ENCODE peak calls at places on chromosomes 16 and 17, in seven cellular contexts. One of them, this sample, is unnamed.

GRCh38 chr17:65270499-65270898 is 133.3 kb downstream of the RGS9 start:
- DNase-seq in cardiac fibroblast: no peak
- DNase-seq in A549: no peak
- DNase-seq in hepatocyte: no peak
- DNase-seq in astrocyte of the spinal cord: no peak
- DNase-seq in AG04450: no peak
- DNase-seq in colonic mucosa: no peak
- DNase-seq in this sample: no peak

GRCh38 chr17:44604149-44605115 is 47.1 kb downstream of the FZD2 start:
- DNase-seq in AG04450: no peak
- DNase-seq in cardiac fibroblast: no peak
- DNase-seq in colonic mucosa: no peak
- DNase-seq in hepatocyte: no peak
- DNase-seq in A549: no peak
- DNase-seq in astrocyte of the spinal cord: no peak
- DNase-seq in this sample: no peak

GRCh38 chr17:48997827-48998556 is 807 bp downstream of the IGF2BP1 start:
- DNase-seq in cardiac fibroblast: peak; percentile 46
- DNase-seq in astrocyte of the spinal cord: no peak
- DNase-seq in A549: no peak
- DNase-seq in AG04450: no peak
- DNase-seq in colonic mucosa: no peak
- DNase-seq in hepatocyte: peak; percentile 58
- DNase-seq in this sample: peak; percentile 9

GRCh38 chr17:237406-237955 is 56.0 kb upstream of the DOC2B start:
- DNase-seq in colonic mucosa: peak; percentile 11
- DNase-seq in hepatocyte: no peak
- DNase-seq in cardiac fibroblast: no peak
- DNase-seq in AG04450: no peak
- DNase-seq in A549: no peak
- DNase-seq in astrocyte of the spinal cord: no peak
- DNase-seq in this sample: no peak

GRCh38 chr17:76816590-76817135 is 51.5 kb upstream of the MGAT5B start:
- DNase-seq in AG04450: peak; percentile 3
- DNase-seq in hepatocyte: peak; percentile 57
- DNase-seq in A549: peak; percentile 75
- DNase-seq in cardiac fibroblast: peak; percentile 65
- DNase-seq in colonic mucosa: no peak
- DNase-seq in astrocyte of the spinal cord: peak; percentile 56
- DNase-seq in this sample: peak; percentile 56

GRCh38 chr17:40417258-40417608 is 463 bp downstream of the TOP2A start:
- DNase-seq in astrocyte of the spinal cord: no peak
- DNase-seq in hepatocyte: peak; percentile 38
- DNase-seq in cardiac fibroblast: no peak
- DNase-seq in colonic mucosa: peak; percentile 43
- DNase-seq in A549: peak; percentile 58
- DNase-seq in AG04450: no peak
- DNase-seq in this sample: no peak

GRCh38 chr17:77089118-77089477 is 51.7 kb upstream of the SEC14L1 start:
- DNase-seq in AG04450: no peak
- DNase-seq in astrocyte of the spinal cord: no peak
- DNase-seq in cardiac fibroblast: no peak
- DNase-seq in colonic mucosa: no peak
- DNase-seq in A549: no peak
- DNase-seq in hepatocyte: no peak
- DNase-seq in this sample: no peak

GRCh38 chr16:54193656-54194007 is 93.0 kb downstream of the IRX3 start:
- DNase-seq in cardiac fibroblast: peak; percentile 81
- DNase-seq in hepatocyte: peak; percentile 83
- DNase-seq in A549: peak; percentile 68
- DNase-seq in astrocyte of the spinal cord: peak; percentile 71
- DNase-seq in colonic mucosa: peak; percentile 78
- DNase-seq in AG04450: no peak
- DNase-seq in this sample: peak; percentile 82

GRCh38 chr16:15509051-15509592 is 74.7 kb downstream of the BMERB1 start:
- DNase-seq in A549: no peak
- DNase-seq in hepatocyte: no peak
- DNase-seq in astrocyte of the spinal cord: peak; percentile 75
- DNase-seq in cardiac fibroblast: no peak
- DNase-seq in colonic mucosa: no peak
- DNase-seq in AG04450: no peak
- DNase-seq in this sample: no peak

GRCh38 chr16:72111653-72112451 is 18.2 kb downstream of the DHX38 start:
- DNase-seq in colonic mucosa: no peak
- DNase-seq in hepatocyte: peak; percentile 41
- DNase-seq in A549: no peak
- DNase-seq in cardiac fibroblast: no peak
- DNase-seq in AG04450: no peak
- DNase-seq in astrocyte of the spinal cord: no peak
- DNase-seq in this sample: no peak

GRCh38 chr16:21100447-21100846 is 50.2 kb downstream of the DNAH3 start:
- DNase-seq in A549: peak; percentile 81
- DNase-seq in hepatocyte: peak; percentile 37
- DNase-seq in astrocyte of the spinal cord: peak; percentile 89
- DNase-seq in AG04450: peak; percentile 75
- DNase-seq in colonic mucosa: no peak
- DNase-seq in cardiac fibroblast: peak; percentile 41
- DNase-seq in this sample: no peak

GRCh38 chr17:47884905-47885735 is 10.9 kb upstream of the SP2 start:
- DNase-seq in A549: no peak
- DNase-seq in cardiac fibroblast: no peak
- DNase-seq in astrocyte of the spinal cord: no peak
- DNase-seq in AG04450: no peak
- DNase-seq in colonic mucosa: peak; percentile 85
- DNase-seq in hepatocyte: peak; percentile 57
- DNase-seq in this sample: no peak

GRCh38 chr17:67867591-67867990 is 42.3 kb downstream of the BPTF start:
- DNase-seq in astrocyte of the spinal cord: no peak
- DNase-seq in hepatocyte: no peak
- DNase-seq in AG04450: no peak
- DNase-seq in cardiac fibroblast: no peak
- DNase-seq in colonic mucosa: no peak
- DNase-seq in A549: no peak
- DNase-seq in this sample: no peak

GRCh38 chr17:57578608-57578990 is 166.5 kb downstream of the CCDC182 start:
- DNase-seq in colonic mucosa: no peak
- DNase-seq in astrocyte of the spinal cord: no peak
- DNase-seq in cardiac fibroblast: peak; percentile 72
- DNase-seq in A549: no peak
- DNase-seq in hepatocyte: no peak
- DNase-seq in AG04450: no peak
- DNase-seq in this sample: no peak
- TF ChIP-seq CTCF in colonic mucosa: no peak
- TF ChIP-seq CTCF in astrocyte of the spinal cord: no peak
- TF ChIP-seq CTCF in cardiac fibroblast: no peak
- TF ChIP-seq CTCF in A549: no peak
- TF ChIP-seq CTCF in hepatocyte: no peak
- TF ChIP-seq CTCF in AG04450: no peak
- TF ChIP-seq CTCF in this sample: no peak

GRCh38 chr16:4339909-4340308 is 11.2 kb downstream of the PAM16 start:
- DNase-seq in A549: no peak
- DNase-seq in hepatocyte: peak; percentile 71
- DNase-seq in AG04450: peak; percentile 32
- DNase-seq in cardiac fibroblast: peak; percentile 83
- DNase-seq in colonic mucosa: no peak
- DNase-seq in astrocyte of the spinal cord: peak; percentile 31
- DNase-seq in this sample: no peak
- TF ChIP-seq CTCF in A549: no peak
- TF ChIP-seq CTCF in hepatocyte: peak; percentile 24
- TF ChIP-seq CTCF in AG04450: peak; percentile 39
- TF ChIP-seq CTCF in cardiac fibroblast: peak; percentile 10
- TF ChIP-seq CTCF in colonic mucosa: no peak
- TF ChIP-seq CTCF in astrocyte of the spinal cord: no peak
- TF ChIP-seq CTCF in this sample: no peak

GRCh38 chr17:28717578-28718316 is at the start of gene RAB34:
- DNase-seq in astrocyte of the spinal cord: peak; percentile 90
- DNase-seq in cardiac fibroblast: peak; percentile 95
- DNase-seq in colonic mucosa: peak; percentile 50
- DNase-seq in AG04450: peak; percentile 74
- DNase-seq in hepatocyte: peak; percentile 94
- DNase-seq in A549: peak; percentile 90
- DNase-seq in this sample: peak; percentile 73
- TF ChIP-seq CTCF in astrocyte of the spinal cord: peak; percentile 30
- TF ChIP-seq CTCF in cardiac fibroblast: no peak
- TF ChIP-seq CTCF in colonic mucosa: no peak
- TF ChIP-seq CTCF in AG04450: peak; percentile 15
- TF ChIP-seq CTCF in hepatocyte: peak; percentile 51
- TF ChIP-seq CTCF in A549: peak; percentile 55
- TF ChIP-seq CTCF in this sample: peak; percentile 60

GRCh38 chr17:79777166-79777843 is 643 bp upstream of the CBX2 start:
- DNase-seq in astrocyte of the spinal cord: no peak
- DNase-seq in AG04450: no peak
- DNase-seq in hepatocyte: peak; percentile 78
- DNase-seq in cardiac fibroblast: peak; percentile 66
- DNase-seq in colonic mucosa: peak; percentile 71
- DNase-seq in A549: peak; percentile 73
- DNase-seq in this sample: peak; percentile 64
- TF ChIP-seq CTCF in astrocyte of the spinal cord: peak; percentile 36
- TF ChIP-seq CTCF in AG04450: peak; percentile 18
- TF ChIP-seq CTCF in hepatocyte: peak; percentile 49
- TF ChIP-seq CTCF in cardiac fibroblast: peak; percentile 4
- TF ChIP-seq CTCF in colonic mucosa: no peak
- TF ChIP-seq CTCF in A549: peak; percentile 53
- TF ChIP-seq CTCF in this sample: peak; percentile 55

GRCh38 chr16:87192418-87193073 is 124.6 kb downstream of the C16orf95 start:
- DNase-seq in astrocyte of the spinal cord: peak; percentile 64
- DNase-seq in hepatocyte: no peak
- DNase-seq in cardiac fibroblast: no peak
- DNase-seq in A549: no peak
- DNase-seq in AG04450: no peak
- DNase-seq in colonic mucosa: no peak
- DNase-seq in this sample: no peak

GRCh38 chr16:87186876-87187533 is 130.2 kb downstream of the C16orf95 start:
- DNase-seq in astrocyte of the spinal cord: no peak
- DNase-seq in colonic mucosa: no peak
- DNase-seq in cardiac fibroblast: no peak
- DNase-seq in A549: no peak
- DNase-seq in hepatocyte: no peak
- DNase-seq in AG04450: no peak
- DNase-seq in this sample: no peak

GRCh38 chr16:87188104-87188503 is 129.1 kb downstream of the C16orf95 start:
- DNase-seq in AG04450: no peak
- DNase-seq in cardiac fibroblast: no peak
- DNase-seq in A549: no peak
- DNase-seq in hepatocyte: no peak
- DNase-seq in astrocyte of the spinal cord: no peak
- DNase-seq in colonic mucosa: no peak
- DNase-seq in this sample: no peak

GRCh38 chr16:87189426-87189825 is 127.8 kb downstream of the C16orf95 start:
- DNase-seq in astrocyte of the spinal cord: no peak
- DNase-seq in cardiac fibroblast: no peak
- DNase-seq in A549: no peak
- DNase-seq in AG04450: no peak
- DNase-seq in hepatocyte: no peak
- DNase-seq in colonic mucosa: no peak
- DNase-seq in this sample: no peak

GRCh38 chr16:87190288-87191240 is 126.6 kb downstream of the C16orf95 start:
- DNase-seq in hepatocyte: no peak
- DNase-seq in astrocyte of the spinal cord: no peak
- DNase-seq in cardiac fibroblast: no peak
- DNase-seq in colonic mucosa: no peak
- DNase-seq in A549: no peak
- DNase-seq in AG04450: no peak
- DNase-seq in this sample: no peak
- TF ChIP-seq CTCF in hepatocyte: no peak
- TF ChIP-seq CTCF in astrocyte of the spinal cord: peak; percentile 38
- TF ChIP-seq CTCF in cardiac fibroblast: peak; percentile 27
- TF ChIP-seq CTCF in colonic mucosa: no peak
- TF ChIP-seq CTCF in A549: no peak
- TF ChIP-seq CTCF in AG04450: peak; percentile 32
- TF ChIP-seq CTCF in this sample: peak; percentile 29

GRCh38 chr17:74682028-74682427 is 30.7 kb downstream of the CD300LF start:
- DNase-seq in AG04450: no peak
- DNase-seq in colonic mucosa: no peak
- DNase-seq in hepatocyte: no peak
- DNase-seq in cardiac fibroblast: no peak
- DNase-seq in astrocyte of the spinal cord: no peak
- DNase-seq in A549: no peak
- DNase-seq in this sample: no peak

GRCh38 chr17:74691151-74691550 is 21.6 kb downstream of the CD300LF start:
- DNase-seq in cardiac fibroblast: no peak
- DNase-seq in astrocyte of the spinal cord: no peak
- DNase-seq in colonic mucosa: no peak
- DNase-seq in AG04450: no peak
- DNase-seq in A549: no peak
- DNase-seq in hepatocyte: no peak
- DNase-seq in this sample: no peak

GRCh38 chr17:74690409-74690825 is 22.3 kb downstream of the CD300LF start:
- DNase-seq in astrocyte of the spinal cord: no peak
- DNase-seq in A549: no peak
- DNase-seq in colonic mucosa: no peak
- DNase-seq in hepatocyte: peak; percentile 36
- DNase-seq in cardiac fibroblast: no peak
- DNase-seq in AG04450: no peak
- DNase-seq in this sample: no peak

GRCh38 chr17:74682442-74683190 is 30.1 kb downstream of the CD300LF start:
- DNase-seq in AG04450: no peak
- DNase-seq in colonic mucosa: no peak
- DNase-seq in hepatocyte: no peak
- DNase-seq in A549: no peak
- DNase-seq in astrocyte of the spinal cord: no peak
- DNase-seq in cardiac fibroblast: no peak
- DNase-seq in this sample: no peak

GRCh38 chr17:74686761-74687160 is 26.0 kb downstream of the CD300LF start:
- DNase-seq in astrocyte of the spinal cord: no peak
- DNase-seq in cardiac fibroblast: no peak
- DNase-seq in A549: peak; percentile 29
- DNase-seq in colonic mucosa: no peak
- DNase-seq in AG04450: no peak
- DNase-seq in hepatocyte: no peak
- DNase-seq in this sample: no peak
- TF ChIP-seq CTCF in astrocyte of the spinal cord: no peak
- TF ChIP-seq CTCF in cardiac fibroblast: no peak
- TF ChIP-seq CTCF in A549: no peak
- TF ChIP-seq CTCF in colonic mucosa: no peak
- TF ChIP-seq CTCF in AG04450: no peak
- TF ChIP-seq CTCF in hepatocyte: no peak
- TF ChIP-seq CTCF in this sample: no peak